ENCODE peak calls at places on chromosomes 16 and 17, in ten cellular contexts. One of them, this sample, is unnamed.

GRCh38 chr17:78806451-78806850 is 24.4 kb upstream of the CYTH1 start:
- DNase-seq in SW 1271: no peak
- DNase-seq in smooth muscle cell of the brain vasculature: no peak
- DNase-seq in mesothelial cell of epicardium: no peak
- DNase-seq in foreskin fibroblast: no peak
- DNase-seq in T-helper 2 cell: no peak
- DNase-seq in AG08395: no peak
- DNase-seq in fibroblast of pulmonary artery: no peak
- DNase-seq in fibroblast of lung: no peak
- DNase-seq in thoracic aorta: no peak
- DNase-seq in this sample: no peak

GRCh38 chr16:71894229-71894920 is 956 bp upstream of the IST1 start:
- DNase-seq in SW 1271: no peak
- DNase-seq in smooth muscle cell of the brain vasculature: no peak
- DNase-seq in mesothelial cell of epicardium: peak
- DNase-seq in foreskin fibroblast: peak
- DNase-seq in T-helper 2 cell: no peak
- DNase-seq in AG08395: no peak
- DNase-seq in fibroblast of pulmonary artery: peak
- DNase-seq in fibroblast of lung: peak
- DNase-seq in thoracic aorta: no peak
- DNase-seq in this sample: peak

GRCh38 chr17:58535431-58535830 is 21.0 kb upstream of the MTMR4 start:
- DNase-seq in SW 1271: no peak
- DNase-seq in smooth muscle cell of the brain vasculature: no peak
- DNase-seq in mesothelial cell of epicardium: no peak
- DNase-seq in foreskin fibroblast: peak
- DNase-seq in T-helper 2 cell: no peak
- DNase-seq in AG08395: peak
- DNase-seq in fibroblast of pulmonary artery: peak
- DNase-seq in fibroblast of lung: peak
- DNase-seq in thoracic aorta: no peak
- DNase-seq in this sample: peak

GRCh38 chr17:62967111-62967449 is 1.0 kb downstream of the TANC2 start:
- DNase-seq in SW 1271: no peak
- DNase-seq in smooth muscle cell of the brain vasculature: no peak
- DNase-seq in mesothelial cell of epicardium: no peak
- DNase-seq in foreskin fibroblast: no peak
- DNase-seq in T-helper 2 cell: no peak
- DNase-seq in AG08395: no peak
- DNase-seq in fibroblast of pulmonary artery: no peak
- DNase-seq in fibroblast of lung: no peak
- DNase-seq in thoracic aorta: no peak
- DNase-seq in this sample: no peak

GRCh38 chr17:8711291-8711690 is 33.3 kb downstream of the CCDC42 start:
- DNase-seq in SW 1271: no peak
- DNase-seq in smooth muscle cell of the brain vasculature: no peak
- DNase-seq in mesothelial cell of epicardium: no peak
- DNase-seq in foreskin fibroblast: no peak
- DNase-seq in T-helper 2 cell: no peak
- DNase-seq in AG08395: no peak
- DNase-seq in fibroblast of pulmonary artery: no peak
- DNase-seq in fibroblast of lung: no peak
- DNase-seq in thoracic aorta: no peak
- DNase-seq in this sample: no peak

GRCh38 chr17:39822051-39822450 is 42.1 kb downstream of the IKZF3 start:
- DNase-seq in SW 1271: no peak
- DNase-seq in smooth muscle cell of the brain vasculature: no peak
- DNase-seq in mesothelial cell of epicardium: no peak
- DNase-seq in foreskin fibroblast: no peak
- DNase-seq in T-helper 2 cell: no peak
- DNase-seq in AG08395: no peak
- DNase-seq in fibroblast of pulmonary artery: no peak
- DNase-seq in fibroblast of lung: no peak
- DNase-seq in thoracic aorta: no peak
- DNase-seq in this sample: no peak

GRCh38 chr16:53154513-53154912 is 99.7 kb downstream of the CHD9 start:
- DNase-seq in SW 1271: no peak
- DNase-seq in smooth muscle cell of the brain vasculature: no peak
- DNase-seq in mesothelial cell of epicardium: no peak
- DNase-seq in foreskin fibroblast: no peak
- DNase-seq in T-helper 2 cell: no peak
- DNase-seq in AG08395: no peak
- DNase-seq in fibroblast of pulmonary artery: no peak
- DNase-seq in fibroblast of lung: no peak
- DNase-seq in thoracic aorta: no peak
- DNase-seq in this sample: no peak

GRCh38 chr16:5502467-5502869 is 404.9 kb upstream of the EEF2KMT start:
- DNase-seq in SW 1271: no peak
- DNase-seq in smooth muscle cell of the brain vasculature: no peak
- DNase-seq in mesothelial cell of epicardium: peak
- DNase-seq in foreskin fibroblast: no peak
- DNase-seq in T-helper 2 cell: no peak
- DNase-seq in AG08395: no peak
- DNase-seq in fibroblast of pulmonary artery: no peak
- DNase-seq in fibroblast of lung: peak
- DNase-seq in thoracic aorta: no peak
- DNase-seq in this sample: peak

GRCh38 chr16:54050281-54051210 is 236.0 kb downstream of the IRX3 start:
- DNase-seq in SW 1271: no peak
- DNase-seq in smooth muscle cell of the brain vasculature: no peak
- DNase-seq in mesothelial cell of epicardium: no peak
- DNase-seq in foreskin fibroblast: no peak
- DNase-seq in T-helper 2 cell: no peak
- DNase-seq in AG08395: no peak
- DNase-seq in fibroblast of pulmonary artery: no peak
- DNase-seq in fibroblast of lung: peak
- DNase-seq in thoracic aorta: no peak
- DNase-seq in this sample: no peak

GRCh38 chr16:81616321-81617020 is 162.6 kb upstream of the PLCG2 start:
- DNase-seq in SW 1271: no peak
- DNase-seq in smooth muscle cell of the brain vasculature: peak
- DNase-seq in mesothelial cell of epicardium: no peak
- DNase-seq in foreskin fibroblast: peak
- DNase-seq in T-helper 2 cell: peak
- DNase-seq in AG08395: peak
- DNase-seq in fibroblast of pulmonary artery: peak
- DNase-seq in fibroblast of lung: peak
- DNase-seq in thoracic aorta: no peak
- DNase-seq in this sample: peak

GRCh38 chr17:76888661-76889060 is 20.5 kb downstream of the MGAT5B start:
- DNase-seq in SW 1271: no peak
- DNase-seq in smooth muscle cell of the brain vasculature: no peak
- DNase-seq in mesothelial cell of epicardium: no peak
- DNase-seq in foreskin fibroblast: no peak
- DNase-seq in T-helper 2 cell: no peak
- DNase-seq in AG08395: no peak
- DNase-seq in fibroblast of pulmonary artery: no peak
- DNase-seq in fibroblast of lung: no peak
- DNase-seq in thoracic aorta: no peak
- DNase-seq in this sample: no peak

GRCh38 chr17:64001763-64002529 is 3.8 kb downstream of the PRR29 start:
- DNase-seq in SW 1271: no peak
- DNase-seq in smooth muscle cell of the brain vasculature: no peak
- DNase-seq in mesothelial cell of epicardium: no peak
- DNase-seq in foreskin fibroblast: no peak
- DNase-seq in T-helper 2 cell: no peak
- DNase-seq in AG08395: no peak
- DNase-seq in fibroblast of pulmonary artery: peak
- DNase-seq in fibroblast of lung: no peak
- DNase-seq in thoracic aorta: no peak
- DNase-seq in this sample: no peak

GRCh38 chr17:71252446-71252845 is 868.4 kb upstream of the SOX9 start:
- DNase-seq in SW 1271: no peak
- DNase-seq in smooth muscle cell of the brain vasculature: no peak
- DNase-seq in mesothelial cell of epicardium: no peak
- DNase-seq in foreskin fibroblast: no peak
- DNase-seq in T-helper 2 cell: no peak
- DNase-seq in AG08395: peak
- DNase-seq in fibroblast of pulmonary artery: no peak
- DNase-seq in fibroblast of lung: peak
- DNase-seq in thoracic aorta: no peak
- DNase-seq in this sample: no peak

GRCh38 chr16:81456523-81457325 is 12.1 kb downstream of the CMIP start:
- DNase-seq in SW 1271: no peak
- DNase-seq in smooth muscle cell of the brain vasculature: no peak
- DNase-seq in mesothelial cell of epicardium: no peak
- DNase-seq in foreskin fibroblast: no peak
- DNase-seq in T-helper 2 cell: no peak
- DNase-seq in AG08395: no peak
- DNase-seq in fibroblast of pulmonary artery: no peak
- DNase-seq in fibroblast of lung: no peak
- DNase-seq in thoracic aorta: no peak
- DNase-seq in this sample: no peak

GRCh38 chr17:13024526-13025263 is 6.9 kb upstream of the ELAC2 start:
- DNase-seq in SW 1271: no peak
- DNase-seq in smooth muscle cell of the brain vasculature: no peak
- DNase-seq in mesothelial cell of epicardium: peak
- DNase-seq in foreskin fibroblast: peak
- DNase-seq in T-helper 2 cell: peak
- DNase-seq in AG08395: peak
- DNase-seq in fibroblast of pulmonary artery: peak
- DNase-seq in fibroblast of lung: peak
- DNase-seq in thoracic aorta: no peak
- DNase-seq in this sample: peak

GRCh38 chr17:43753488-43754129 is 5.0 kb downstream of the SOST start:
- DNase-seq in SW 1271: no peak
- DNase-seq in smooth muscle cell of the brain vasculature: no peak
- DNase-seq in mesothelial cell of epicardium: no peak
- DNase-seq in foreskin fibroblast: peak
- DNase-seq in T-helper 2 cell: no peak
- DNase-seq in AG08395: peak
- DNase-seq in fibroblast of pulmonary artery: no peak
- DNase-seq in fibroblast of lung: peak
- DNase-seq in thoracic aorta: no peak
- DNase-seq in this sample: peak

GRCh38 chr16:84360170-84360569 is 8.2 kb upstream of the ATP2C2 start:
- DNase-seq in SW 1271: no peak
- DNase-seq in smooth muscle cell of the brain vasculature: no peak
- DNase-seq in mesothelial cell of epicardium: no peak
- DNase-seq in foreskin fibroblast: no peak
- DNase-seq in T-helper 2 cell: no peak
- DNase-seq in AG08395: no peak
- DNase-seq in fibroblast of pulmonary artery: no peak
- DNase-seq in fibroblast of lung: peak
- DNase-seq in thoracic aorta: no peak
- DNase-seq in this sample: no peak

GRCh38 chr17:72775914-72776313 is 316.6 kb downstream of the SLC39A11 start:
- DNase-seq in SW 1271: no peak
- DNase-seq in smooth muscle cell of the brain vasculature: no peak
- DNase-seq in mesothelial cell of epicardium: no peak
- DNase-seq in foreskin fibroblast: no peak
- DNase-seq in T-helper 2 cell: no peak
- DNase-seq in AG08395: no peak
- DNase-seq in fibroblast of pulmonary artery: no peak
- DNase-seq in fibroblast of lung: no peak
- DNase-seq in thoracic aorta: no peak
- DNase-seq in this sample: no peak

GRCh38 chr16:4089811-4090293 is 26.4 kb downstream of the ADCY9 start:
- DNase-seq in SW 1271: no peak
- DNase-seq in smooth muscle cell of the brain vasculature: no peak
- DNase-seq in mesothelial cell of epicardium: no peak
- DNase-seq in foreskin fibroblast: no peak
- DNase-seq in T-helper 2 cell: no peak
- DNase-seq in AG08395: no peak
- DNase-seq in fibroblast of pulmonary artery: no peak
- DNase-seq in fibroblast of lung: no peak
- DNase-seq in thoracic aorta: no peak
- DNase-seq in this sample: no peak

GRCh38 chr16:58515871-58516767 is 802 bp downstream of the SETD6 start:
- DNase-seq in SW 1271: no peak
- DNase-seq in smooth muscle cell of the brain vasculature: no peak
- DNase-seq in mesothelial cell of epicardium: no peak
- DNase-seq in foreskin fibroblast: no peak
- DNase-seq in T-helper 2 cell: no peak
- DNase-seq in AG08395: no peak
- DNase-seq in fibroblast of pulmonary artery: no peak
- DNase-seq in fibroblast of lung: no peak
- DNase-seq in thoracic aorta: no peak
- DNase-seq in this sample: no peak

GRCh38 chr17:73976676-73977521 is 226.6 kb upstream of the RPL38 start:
- DNase-seq in SW 1271: no peak
- DNase-seq in smooth muscle cell of the brain vasculature: no peak
- DNase-seq in mesothelial cell of epicardium: no peak
- DNase-seq in foreskin fibroblast: no peak
- DNase-seq in T-helper 2 cell: no peak
- DNase-seq in AG08395: peak
- DNase-seq in fibroblast of pulmonary artery: peak
- DNase-seq in fibroblast of lung: peak
- DNase-seq in thoracic aorta: no peak
- DNase-seq in this sample: no peak

GRCh38 chr16:25155553-25156460 is 44.3 kb downstream of the LCMT1 start:
- DNase-seq in SW 1271: no peak
- DNase-seq in smooth muscle cell of the brain vasculature: no peak
- DNase-seq in mesothelial cell of epicardium: no peak
- DNase-seq in foreskin fibroblast: no peak
- DNase-seq in T-helper 2 cell: no peak
- DNase-seq in AG08395: peak
- DNase-seq in fibroblast of pulmonary artery: no peak
- DNase-seq in fibroblast of lung: peak
- DNase-seq in thoracic aorta: no peak
- DNase-seq in this sample: no peak

GRCh38 chr17:65169691-65170090 is 32.5 kb downstream of the RGS9 start:
- DNase-seq in SW 1271: no peak
- DNase-seq in smooth muscle cell of the brain vasculature: no peak
- DNase-seq in mesothelial cell of epicardium: no peak
- DNase-seq in foreskin fibroblast: no peak
- DNase-seq in T-helper 2 cell: no peak
- DNase-seq in AG08395: no peak
- DNase-seq in fibroblast of pulmonary artery: no peak
- DNase-seq in fibroblast of lung: no peak
- DNase-seq in thoracic aorta: no peak
- DNase-seq in this sample: no peak

GRCh38 chr17:75546181-75546580 is 20.7 kb downstream of the LLGL2 start:
- DNase-seq in SW 1271: no peak
- DNase-seq in smooth muscle cell of the brain vasculature: no peak
- DNase-seq in mesothelial cell of epicardium: no peak
- DNase-seq in foreskin fibroblast: no peak
- DNase-seq in T-helper 2 cell: no peak
- DNase-seq in AG08395: no peak
- DNase-seq in fibroblast of pulmonary artery: no peak
- DNase-seq in fibroblast of lung: no peak
- DNase-seq in thoracic aorta: no peak
- DNase-seq in this sample: no peak

GRCh38 chr17:79338589-79338988 is 264.0 kb downstream of the ENGASE start:
- DNase-seq in SW 1271: no peak
- DNase-seq in smooth muscle cell of the brain vasculature: no peak
- DNase-seq in mesothelial cell of epicardium: no peak
- DNase-seq in foreskin fibroblast: peak
- DNase-seq in T-helper 2 cell: no peak
- DNase-seq in AG08395: peak
- DNase-seq in fibroblast of pulmonary artery: no peak
- DNase-seq in fibroblast of lung: peak
- DNase-seq in thoracic aorta: no peak
- DNase-seq in this sample: peak

GRCh38 chr17:56667925-56668324 is 74.4 kb downstream of the NOG start:
- DNase-seq in SW 1271: no peak
- DNase-seq in smooth muscle cell of the brain vasculature: no peak
- DNase-seq in mesothelial cell of epicardium: no peak
- DNase-seq in foreskin fibroblast: no peak
- DNase-seq in T-helper 2 cell: no peak
- DNase-seq in AG08395: no peak
- DNase-seq in fibroblast of pulmonary artery: no peak
- DNase-seq in fibroblast of lung: no peak
- DNase-seq in thoracic aorta: no peak
- DNase-seq in this sample: no peak

GRCh38 chr17:50533720-50534148 is 1.2 kb downstream of the EPN3 start:
- DNase-seq in SW 1271: no peak
- DNase-seq in smooth muscle cell of the brain vasculature: no peak
- DNase-seq in mesothelial cell of epicardium: peak
- DNase-seq in foreskin fibroblast: no peak
- DNase-seq in T-helper 2 cell: no peak
- DNase-seq in AG08395: no peak
- DNase-seq in fibroblast of pulmonary artery: peak
- DNase-seq in fibroblast of lung: peak
- DNase-seq in thoracic aorta: no peak
- DNase-seq in this sample: no peak

GRCh38 chr16:46859719-46860152 is 24.4 kb upstream of the GPT2 start:
- DNase-seq in SW 1271: peak
- DNase-seq in smooth muscle cell of the brain vasculature: peak
- DNase-seq in mesothelial cell of epicardium: no peak
- DNase-seq in foreskin fibroblast: peak
- DNase-seq in T-helper 2 cell: no peak
- DNase-seq in AG08395: peak
- DNase-seq in fibroblast of pulmonary artery: peak
- DNase-seq in fibroblast of lung: peak
- DNase-seq in thoracic aorta: no peak
- DNase-seq in this sample: peak